ENCODE peak calls at places on chromosomes 12 and 14, in four cellular contexts. F is tibial artery, M is dorsolateral prefrontal cortex, N is astrocyte of the cerebellum. K is an unnamed sample.

GRCh38 chr12:65275627-65276026 is 2.9 kb upstream of the MSRB3 start:
- DNase-seq in F (no peak), N (no peak), M (no peak), K (no peak)

GRCh38 chr12:87025976-87026375 is 769.8 kb upstream of the MGAT4C start:
- DNase-seq in F (no peak), M (no peak), N (peak), K (no peak)

GRCh38 chr14:94998702-94999101 is 158.6 kb downstream of the DICER1 start:
- DNase-seq in F (no peak), N (no peak), M (no peak), K (no peak)

GRCh38 chr12:18998343-18999270 is 130.9 kb upstream of the PLEKHA5 start:
- DNase-seq in F (no peak), M (no peak), N (peak), K (no peak)

GRCh38 chr12:101671157-101671791 is 26.2 kb upstream of the CHPT1 start:
- DNase-seq in N (no peak), M (no peak), F (peak), K (no peak)

GRCh38 chr12:82835217-82835616 is 148.5 kb downstream of the TMTC2 start:
- DNase-seq in M (no peak), N (no peak), F (no peak), K (no peak)

GRCh38 chr14:46661728-46662127 is 10.1 kb upstream of the RPL10L start:
- DNase-seq in F (no peak), N (no peak), M (no peak), K (no peak)

GRCh38 chr12:570237-570925 is 92.9 kb downstream of the NINJ2 start:
- DNase-seq in F (peak), M (no peak), N (peak), K (no peak)

GRCh38 chr12:89263153-89263552 is 89.1 kb downstream of the DUSP6 start:
- DNase-seq in F (no peak), N (no peak), M (no peak), K (no peak)

GRCh38 chr12:13000935-13001724 is 1.1 kb upstream of the HEBP1 start:
- DNase-seq in F (peak), N (no peak), M (peak), K (peak)

GRCh38 chr12:45205165-45205825 is 10.6 kb upstream of the ANO6 start:
- DNase-seq in N (no peak), F (no peak), M (no peak), K (no peak)

GRCh38 chr12:123519151-123520001 is 14.1 kb downstream of the RILPL1 start:
- DNase-seq in N (peak), F (peak), M (no peak), K (peak)

GRCh38 chr14:94227029-94227428 is 52.9 kb downstream of the PPP4R4 start:
- DNase-seq in N (no peak), F (no peak), M (no peak), K (no peak)

GRCh38 chr12:94832780-94833760 is 170.4 kb downstream of the NDUFA12 start:
- DNase-seq in M (no peak), F (no peak), N (peak), K (no peak)

GRCh38 chr14:73634333-73634833 is 10.4 kb upstream of the DNAL1 start:
- DNase-seq in N (no peak), M (peak), F (no peak), K (peak)

GRCh38 chr14:102779574-102780315 is 2.5 kb downstream of the TRAF3 start:
- DNase-seq in N (no peak), M (no peak), F (no peak), K (no peak)
- TF ChIP-seq CTCF in N (peak), M (no peak), F (no peak), K (no peak)

DNA sequence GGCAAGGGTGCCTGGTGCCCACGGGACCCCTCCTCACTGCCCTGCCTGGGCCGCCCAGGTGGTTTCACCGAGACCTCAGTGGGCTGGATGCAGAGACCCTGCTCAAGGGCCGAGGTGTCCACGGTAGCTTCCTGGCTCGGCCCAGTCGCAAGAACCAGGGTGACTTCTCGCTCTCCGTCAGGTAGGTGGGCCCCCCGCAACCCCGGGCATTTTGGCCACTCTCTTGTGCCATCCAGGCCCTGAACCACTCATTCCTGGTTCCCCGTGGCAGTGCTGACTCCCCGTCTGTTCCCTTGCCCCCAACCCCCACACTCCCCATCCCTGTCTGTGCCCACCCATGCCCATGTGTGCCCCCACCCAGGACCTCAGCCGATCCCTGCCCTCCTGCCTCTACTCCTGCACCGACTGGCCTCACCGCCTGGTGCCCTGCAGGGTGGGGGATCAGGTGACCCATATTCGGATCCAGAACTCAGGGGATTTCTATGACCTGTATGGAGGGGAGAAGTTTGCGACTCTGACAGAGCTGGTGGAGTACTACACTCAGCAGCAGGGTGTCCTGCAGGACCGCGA is 480 bp downstream of the PTPN6 start:
- DNase-seq in F (no peak), M (no peak), N (no peak), K (no peak)
- TF ChIP-seq CTCF in F (no peak), M (no peak), N (no peak), K (no peak)

DNA sequence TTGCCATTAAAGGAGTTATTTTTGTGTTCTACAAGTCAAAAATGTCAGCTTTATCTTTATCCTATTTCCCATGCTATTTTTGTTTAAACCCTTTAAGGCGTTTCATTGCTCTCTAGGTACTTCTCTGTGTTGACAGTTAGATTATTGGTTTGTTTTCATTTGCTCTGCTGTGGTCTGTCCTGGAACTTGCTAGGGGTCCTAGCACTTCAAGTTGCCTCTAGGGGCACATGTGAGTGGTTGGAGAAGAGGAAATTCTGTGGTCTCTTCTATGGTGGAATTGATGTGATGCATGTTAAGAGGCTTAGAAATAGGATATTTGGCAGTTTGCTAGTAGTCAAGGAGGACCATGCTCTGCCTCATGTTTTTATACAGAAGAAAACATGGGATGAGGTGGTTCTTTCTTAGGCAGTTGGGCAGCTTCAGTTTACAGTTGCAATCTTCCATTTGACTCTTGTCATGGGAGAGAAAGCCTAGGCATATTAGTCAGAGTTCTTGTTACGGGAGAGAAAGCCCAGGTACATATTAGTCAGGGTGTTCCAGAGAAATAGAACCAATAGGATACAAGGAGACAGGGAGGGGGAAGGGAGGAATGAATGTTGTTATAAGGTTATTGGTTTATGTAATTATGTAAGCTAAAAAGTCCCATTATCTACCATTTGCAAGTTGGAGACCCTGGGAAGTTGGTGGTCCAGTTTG is 14.4 kb downstream of the TTLL5 start:
- DNase-seq in F (no peak), M (no peak), N (peak), K (no peak)
- TF ChIP-seq CTCF in F (no peak), M (no peak), N (peak), K (peak)

DNA sequence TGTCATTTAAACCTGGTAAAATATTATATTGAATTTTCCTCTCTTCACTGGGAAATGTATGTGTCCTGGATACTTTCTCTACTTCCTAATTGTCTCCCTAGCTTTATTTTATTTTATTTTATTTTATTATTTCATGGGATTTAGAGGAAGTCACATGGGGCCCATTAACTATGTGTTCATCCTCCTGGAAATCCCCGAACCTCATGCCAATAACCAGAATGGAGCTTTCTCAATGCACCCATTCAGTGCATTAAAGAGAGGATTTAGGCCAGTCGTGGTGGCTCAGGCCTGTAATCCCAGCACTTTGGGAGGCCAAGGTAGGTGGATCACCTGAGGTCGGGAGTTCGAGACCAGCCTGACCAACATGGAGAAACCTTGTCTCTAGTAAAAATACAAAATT is 1.3 kb upstream of the RPGRIP1 start:
- DNase-seq in F (no peak), N (no peak), M (no peak), K (no peak)
- TF ChIP-seq CTCF in F (no peak), N (no peak), M (no peak), K (no peak)

GRCh38 chr12:63353559-63353958 is 202.6 kb upstream of the AVPR1A start:
- DNase-seq in F (no peak), M (no peak), N (no peak), K (no peak)
- TF ChIP-seq CTCF in F (no peak), M (no peak), N (no peak), K (peak)

GRCh38 chr12:53195516-53196420 is 11.3 kb downstream of the ITGB7 start:
- DNase-seq in M (no peak), F (no peak), N (no peak), K (no peak)

GRCh38 chr12:53196486-53196885 is 10.6 kb downstream of the ITGB7 start:
- DNase-seq in F (no peak), N (no peak), M (no peak), K (no peak)

GRCh38 chr12:53193953-53194716 is 12.9 kb downstream of the ITGB7 start:
- DNase-seq in F (no peak), N (no peak), M (no peak), K (no peak)

GRCh38 chr12:53193040-53193439 is 12.3 kb upstream of the CSAD start:
- DNase-seq in F (no peak), M (no peak), N (no peak), K (no peak)

DNA sequence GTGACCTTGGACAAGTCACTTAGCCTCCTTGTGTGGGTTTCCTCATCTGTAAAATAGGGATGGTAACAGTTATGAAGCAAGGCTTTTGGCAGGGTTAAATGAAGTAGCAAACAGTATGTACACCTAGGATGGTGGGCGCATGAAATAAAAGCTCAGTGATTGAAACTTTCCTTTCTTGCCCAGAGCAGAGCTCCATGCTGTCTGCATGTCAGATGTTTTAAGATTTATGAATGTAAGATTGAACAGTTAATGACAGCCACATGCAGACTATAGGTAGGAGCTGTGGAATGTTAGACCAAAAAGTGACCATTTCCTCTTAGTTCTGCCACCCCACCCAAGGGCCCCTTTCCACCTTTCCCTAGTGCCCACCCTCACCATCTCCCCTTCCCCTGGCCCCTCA is 12.1 kb downstream of the ITGB7 start:
- DNase-seq in F (no peak), M (no peak), N (no peak), K (no peak)
- TF ChIP-seq CTCF in F (no peak), M (no peak), N (no peak), K (no peak)

GRCh38 chr12:3137814-3138445 is 60.8 kb downstream of the TSPAN9 start:
- DNase-seq in N (no peak), M (no peak), F (no peak), K (no peak)

GRCh38 chr12:3136641-3137267 is 59.6 kb downstream of the TSPAN9 start:
- DNase-seq in F (no peak), M (no peak), N (no peak), K (no peak)

GRCh38 chr12:3135522-3136461 is 58.6 kb downstream of the TSPAN9 start:
- DNase-seq in F (peak), M (no peak), N (peak), K (no peak)

GRCh38 chr12:3138896-3139590 is 61.9 kb downstream of the TSPAN9 start:
- DNase-seq in F (no peak), N (peak), M (no peak), K (no peak)

DNA sequence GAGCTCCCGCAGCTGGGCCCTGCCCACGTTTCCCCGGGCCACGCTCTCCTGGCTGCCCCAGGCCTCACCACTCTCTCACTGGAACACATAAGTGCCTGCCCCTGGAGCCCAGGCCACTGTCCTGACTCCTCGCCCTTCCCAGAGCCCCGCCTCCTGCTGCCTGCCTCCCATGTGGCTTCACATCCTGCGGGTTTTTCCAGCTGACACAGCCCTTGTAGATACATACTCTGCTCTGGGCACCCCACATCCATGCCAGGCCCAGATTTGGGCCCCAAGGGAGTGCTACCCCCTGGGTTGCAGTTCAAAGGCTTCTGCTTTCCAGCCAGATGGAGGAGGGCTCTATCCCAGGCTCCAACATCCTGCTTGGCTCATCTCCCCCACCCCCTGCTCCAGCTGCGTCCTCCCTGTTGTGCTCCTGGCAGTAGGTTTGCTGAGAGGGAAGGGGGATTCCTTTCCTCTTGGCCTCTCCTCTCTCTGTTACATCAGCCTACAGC is 60.1 kb downstream of the TSPAN9 start:
- DNase-seq in F (no peak), N (no peak), M (no peak), K (no peak)
- TF ChIP-seq CTCF in F (no peak), N (no peak), M (no peak), K (no peak)

DNA sequence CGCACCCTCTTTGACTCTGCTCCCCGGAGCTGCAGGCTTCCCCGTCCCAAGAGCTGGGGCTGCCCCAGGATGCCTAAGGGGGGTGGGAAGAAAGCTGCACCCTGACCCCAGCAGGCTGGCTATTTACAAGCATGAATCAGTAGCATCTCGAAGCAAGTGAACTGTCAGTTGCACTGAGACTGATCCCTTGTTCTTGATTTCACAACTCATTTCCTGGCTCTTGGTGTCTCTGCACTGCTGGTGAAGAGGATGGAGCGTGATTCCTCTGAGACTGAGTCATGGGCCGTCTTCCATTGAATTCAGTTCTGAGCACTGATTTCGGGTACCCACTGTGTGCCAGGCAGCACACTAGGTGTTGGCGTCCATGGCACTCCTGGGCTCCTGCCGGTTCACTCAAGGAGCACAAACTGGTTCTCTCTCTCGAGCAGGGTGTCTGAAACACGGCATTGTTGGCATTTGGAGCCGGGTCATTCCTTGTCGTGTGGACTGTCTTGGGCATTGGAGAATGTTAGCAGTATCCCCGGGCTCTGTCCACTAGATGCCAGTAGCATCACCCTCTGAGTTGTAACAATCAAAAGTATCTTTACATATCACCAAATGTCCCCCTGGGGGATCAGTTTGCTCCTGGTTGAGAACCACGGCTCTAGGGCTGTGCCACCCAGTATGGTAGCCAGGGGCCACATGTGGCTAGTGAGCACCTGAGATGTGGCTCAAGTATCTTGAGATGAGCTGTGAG is 86.9 kb downstream of the RIN3 start:
- DNase-seq in M (no peak), N (no peak), F (no peak), K (no peak)
- TF ChIP-seq CTCF in M (no peak), N (peak), F (no peak), K (no peak)

K was measured in osteocyte.